ENCODE peak calls at places on chromosomes 7 and 10, in five cellular contexts. S is mesenchymal stem cell, H is H9, P is H1, V is mesendoderm. T is an unnamed sample.

GRCh38 chr7:135320277-135320676 is 86.6 kb downstream of the STRA8 start:
- DNase-seq in H (no peak), P (no peak), S (peak), V (no peak), T (no peak)

GRCh38 chr10:99761395-99761794 is 21.0 kb upstream of the ABCC2 start:
- DNase-seq in V (no peak), P (no peak), S (no peak), H (no peak), T (no peak)

GRCh38 chr7:113279256-113279655 is 160.9 kb upstream of the SMIM30 start:
- DNase-seq in H (no peak), S (no peak), V (no peak), P (no peak), T (no peak)

GRCh38 chr7:12949060-12950045 is 261.9 kb downstream of the ARL4A start:
- DNase-seq in H (no peak), P (no peak), V (peak), S (peak), T (no peak)

GRCh38 chr10:24908793-24909423 is 43.5 kb downstream of the PRTFDC1 start:
- DNase-seq in P (no peak), H (no peak), S (peak), V (no peak), T (no peak)

GRCh38 chr10:17226891-17227303 is 1.1 kb upstream of the VIM start:
- DNase-seq in P (no peak), S (no peak), V (peak), H (peak), T (no peak)

GRCh38 chr10:88618496-88618895 is 31.9 kb downstream of the LIPJ start:
- DNase-seq in P (no peak), V (no peak), H (no peak), S (no peak), T (no peak)

GRCh38 chr10:61188691-61189090 is 244.7 kb upstream of the RHOBTB1 start:
- DNase-seq in P (no peak), H (no peak), S (no peak), V (peak), T (no peak)

GRCh38 chr10:78957471-78958039 is 111.2 kb upstream of the ZMIZ1 start:
- DNase-seq in S (no peak), P (no peak), V (no peak), H (no peak), T (no peak)

GRCh38 chr10:4472190-4472904 is 353.7 kb upstream of the AKR1E2 start:
- DNase-seq in S (no peak), V (no peak), H (no peak), P (no peak), T (no peak)

GRCh38 chr7:140623995-140624902 is 16.4 kb downstream of the DENND2A start:
- DNase-seq in P (no peak), S (peak), H (peak), V (peak), T (no peak)

GRCh38 chr7:74290999-74291441 is 1.8 kb downstream of the CLIP2 start:
- DNase-seq in S (no peak), H (no peak), V (no peak), P (no peak), T (no peak)

GRCh38 chr7:98727146-98727709 is 110.1 kb downstream of the NPTX2 start:
- DNase-seq in P (peak), H (peak), V (peak), S (no peak), T (no peak)

DNA sequence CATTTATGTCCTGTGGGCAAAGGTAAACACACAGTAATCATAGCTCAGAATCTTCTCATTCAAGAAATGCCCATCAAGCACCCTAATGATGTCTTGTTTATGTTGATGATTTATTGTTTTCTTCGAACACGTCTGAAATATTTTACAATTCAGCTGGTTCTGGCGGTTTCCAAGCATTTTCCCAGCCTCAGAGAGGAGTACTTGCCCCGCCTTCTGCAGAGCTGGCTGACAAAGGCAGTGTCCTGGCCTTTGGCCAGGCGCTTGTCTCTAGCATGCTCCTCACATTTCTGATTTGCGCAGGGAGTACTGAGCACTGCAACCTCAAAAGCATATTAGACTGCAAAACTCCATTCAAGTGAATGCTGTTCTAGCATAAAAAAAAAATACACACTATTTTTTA is 314.2 kb upstream of the GNAI1 start:
- DNase-seq in V (no peak), H (no peak), S (peak), P (no peak), T (peak)
- H2BK120ac ChIP-seq in V (no peak), H (no peak), S (no peak), P (no peak), T (no peak)

GRCh38 chr7:106012184-106012583 is 49.1 kb downstream of the CDHR3 start:
- DNase-seq in P (no peak), H (no peak), V (no peak), S (no peak), T (no peak)

GRCh38 chr7:106010331-106010730 is 47.3 kb downstream of the CDHR3 start:
- DNase-seq in S (no peak), P (no peak), V (no peak), H (no peak), T (no peak)

GRCh38 chr7:106010866-106011265 is 47.8 kb downstream of the CDHR3 start:
- DNase-seq in H (no peak), S (no peak), P (no peak), V (no peak), T (no peak)

GRCh38 chr7:106006906-106007305 is 43.8 kb downstream of the CDHR3 start:
- DNase-seq in S (no peak), V (no peak), P (no peak), H (no peak), T (no peak)

GRCh38 chr7:106009511-106010226 is 46.6 kb downstream of the CDHR3 start:
- DNase-seq in V (peak), H (peak), P (peak), S (peak), T (peak)
- H3K4ac ChIP-seq in V (no peak), H (no peak), P (peak), S (no peak), T (no peak)

GRCh38 chr10:27240891-27241639 is 468 bp upstream of the ACBD5 start:
- DNase-seq in H (peak), P (no peak), V (peak), S (peak), T (peak)

GRCh38 chr10:27241640-27242472 is 1.3 kb upstream of the ACBD5 start:
- DNase-seq in P (peak), S (peak), V (peak), H (peak), T (peak)

GRCh38 chr10:27242473-27242950 is 1.9 kb upstream of the ACBD5 start:
- DNase-seq in S (no peak), P (no peak), H (no peak), V (no peak), T (no peak)

GRCh38 chr10:27242951-27243551 is 2.5 kb upstream of the ACBD5 start:
- DNase-seq in P (no peak), H (peak), S (peak), V (peak), T (peak)

DNA sequence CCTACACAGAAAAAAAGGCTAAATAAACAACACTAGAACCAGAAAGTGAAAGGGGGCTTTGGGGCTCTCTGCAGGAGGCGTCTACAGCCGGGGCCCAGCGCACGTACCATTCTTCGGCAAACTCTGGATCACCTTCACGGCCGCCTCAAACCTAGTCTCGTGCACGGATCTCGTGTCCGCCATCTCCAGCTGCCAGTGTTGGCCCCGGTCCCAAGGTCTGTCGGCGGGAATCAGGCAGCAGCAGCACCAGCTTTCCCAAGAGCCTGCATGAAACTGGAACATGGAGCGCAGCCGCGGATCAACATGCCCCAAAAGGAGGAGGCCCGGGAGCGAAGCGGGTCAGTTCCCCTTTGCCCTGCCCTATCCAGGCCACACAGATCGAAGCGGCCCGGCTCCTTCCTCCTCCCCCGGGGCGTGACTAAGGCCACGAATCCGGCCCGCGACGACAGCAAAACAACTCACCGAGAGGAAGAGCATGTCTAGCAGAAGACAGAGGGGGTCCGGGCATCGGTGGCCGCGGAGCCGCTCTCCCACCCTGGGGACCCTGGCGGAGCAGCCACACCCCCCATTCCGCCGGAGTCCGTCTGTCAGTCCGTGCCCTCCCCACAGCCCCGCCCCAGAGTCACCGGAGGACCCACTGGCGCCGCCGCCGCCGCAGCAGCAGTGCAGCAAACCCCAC is at the start of gene ACBD5:
- DNase-seq in S (peak), V (peak), H (peak), P (no peak), T (peak)
- H2BK15ac ChIP-seq in S (no peak), V (no peak), H (no peak), P (no peak), T (peak)

GRCh38 chr10:18501610-18502009 is 149.8 kb downstream of the NSUN6 start:
- DNase-seq in P (no peak), V (no peak), S (no peak), H (no peak), T (no peak)

GRCh38 chr10:18505719-18506118 is 145.7 kb downstream of the NSUN6 start:
- DNase-seq in S (no peak), H (no peak), V (no peak), P (no peak), T (no peak)

GRCh38 chr10:18500576-18500975 is 150.8 kb downstream of the NSUN6 start:
- DNase-seq in S (no peak), H (no peak), V (no peak), P (no peak), T (no peak)

GRCh38 chr10:18501198-18501597 is 150.2 kb downstream of the NSUN6 start:
- DNase-seq in S (no peak), V (no peak), H (no peak), P (no peak), T (no peak)

GRCh38 chr10:18504161-18504560 is 147.2 kb downstream of the NSUN6 start:
- DNase-seq in H (no peak), V (no peak), P (no peak), S (no peak), T (no peak)
- H2BK120ac ChIP-seq in H (no peak), V (no peak), P (no peak), S (no peak), T (no peak)

GRCh38 chr10:22599636-22600228 is 114.6 kb downstream of the PIP4K2A start:
- DNase-seq in P (no peak), H (no peak), V (no peak), S (no peak), T (no peak)

GRCh38 chr10:22599048-22599561 is 115.3 kb downstream of the PIP4K2A start:
- DNase-seq in S (peak), H (no peak), P (no peak), V (no peak), T (no peak)

GRCh38 chr10:22597142-22597541 is 117.2 kb downstream of the PIP4K2A start:
- DNase-seq in P (no peak), S (peak), H (no peak), V (peak), T (no peak)

GRCh38 chr10:22600516-22600915 is 113.9 kb downstream of the PIP4K2A start:
- DNase-seq in P (no peak), H (no peak), V (no peak), S (no peak), T (no peak)

DNA sequence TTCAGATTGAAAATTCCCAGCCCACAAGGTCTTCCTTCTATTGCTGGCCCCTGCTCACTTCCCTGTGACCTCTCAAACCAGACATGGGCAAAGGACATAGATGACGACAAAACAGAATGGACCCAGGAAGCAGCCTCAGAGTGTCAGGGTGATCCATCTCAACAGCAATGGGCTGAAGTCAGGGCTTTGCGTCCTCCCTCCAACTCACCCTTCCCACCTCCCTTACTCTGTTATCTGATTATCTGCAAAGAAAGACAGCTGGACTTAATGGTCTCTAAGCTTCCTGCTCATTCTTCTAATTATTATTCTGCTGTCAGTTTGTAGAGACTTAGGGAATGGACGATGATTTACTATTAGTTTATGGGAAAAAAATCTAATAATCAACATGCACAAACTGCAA is 115.9 kb downstream of the PIP4K2A start:
- DNase-seq in S (peak), H (no peak), P (no peak), V (no peak), T (no peak)
- H3K4ac ChIP-seq in S (peak), H (no peak), P (no peak), V (no peak), T (no peak)